ENCODE peak calls at places on chromosome 4, in five cellular contexts. J is HCT116, L is A549, K is lower leg skin, Y is uterus. M is an unnamed sample.

GRCh38 chr4:11878241-11878640 is 449.5 kb upstream of the HS3ST1 start:
- DNase-seq in J (no peak), L (no peak), K (no peak), Y (no peak), M (no peak)

GRCh38 chr4:143773998-143774898 is 73.8 kb upstream of the FREM3 start:
- DNase-seq in J (peak), L (peak), K (no peak), Y (no peak), M (no peak)

GRCh38 chr4:48139688-48140087 is 5.6 kb upstream of the TXK start:
- DNase-seq in J (no peak), L (no peak), K (no peak), Y (no peak), M (no peak)

GRCh38 chr4:56976878-56977320 is 507 bp downstream of the NOA1 start:
- DNase-seq in J (peak), L (peak), K (no peak), Y (no peak), M (peak)

GRCh38 chr4:146371812-146372211 is 149.9 kb downstream of the SLC10A7 start:
- DNase-seq in J (no peak), L (no peak), K (no peak), Y (no peak), M (no peak)

GRCh38 chr4:140312101-140312500 is 61.3 kb upstream of the SCOC start:
- DNase-seq in J (no peak), L (no peak), K (no peak), Y (no peak), M (no peak)

GRCh38 chr4:52574036-52574435 is 85.1 kb downstream of the USP46 start:
- DNase-seq in J (no peak), L (no peak), K (no peak), Y (no peak), M (no peak)

GRCh38 chr4:5014007-5014682 is 5.1 kb downstream of the CYTL1 start:
- DNase-seq in J (no peak), L (no peak), K (no peak), Y (no peak), M (no peak)

GRCh38 chr4:87865960-87866598 is 33.3 kb downstream of the MEPE start:
- DNase-seq in J (no peak), L (no peak), K (no peak), Y (no peak), M (no peak)

GRCh38 chr4:6142935-6143602 is 57.3 kb downstream of the JAKMIP1 start:
- DNase-seq in J (no peak), L (no peak), K (no peak), Y (no peak), M (no peak)

GRCh38 chr4:75916091-75916661 is 13.9 kb upstream of the PPEF2 start:
- DNase-seq in J (peak), L (peak), K (no peak), Y (no peak), M (no peak)

GRCh38 chr4:81425087-81425486 is 46.6 kb downstream of the RASGEF1B start:
- DNase-seq in J (no peak), L (no peak), K (no peak), Y (no peak), M (no peak)

GRCh38 chr4:93433840-93434239 is 394.7 kb upstream of the ATOH1 start:
- DNase-seq in J (no peak), L (no peak), K (no peak), Y (no peak), M (no peak)

GRCh38 chr4:147847947-147848590 is 116.2 kb downstream of the ARHGAP10 start:
- DNase-seq in J (no peak), L (no peak), K (no peak), Y (no peak), M (no peak)

GRCh38 chr4:6875431-6875831 is 34.2 kb upstream of the TBC1D14 start:
- DNase-seq in J (no peak), L (no peak), K (no peak), Y (no peak), M (no peak)

GRCh38 chr4:123340381-123340701 is 56.3 kb upstream of the SPRY1 start:
- DNase-seq in J (peak), L (peak), K (no peak), Y (no peak), M (no peak)

GRCh38 chr4:38071801-38072567 is 111.8 kb downstream of the PTTG2 start:
- DNase-seq in J (no peak), L (no peak), K (no peak), Y (no peak), M (no peak)

GRCh38 chr4:184644553-184645307 is 4.5 kb downstream of the CASP3 start:
- DNase-seq in J (no peak), L (no peak), K (no peak), Y (no peak), M (no peak)

GRCh38 chr4:10106421-10107039 is 10.1 kb downstream of the WDR1 start:
- DNase-seq in J (peak), L (peak), K (peak), Y (peak), M (peak)

GRCh38 chr4:8055206-8055605 is 103.4 kb downstream of the ABLIM2 start:
- DNase-seq in J (no peak), L (no peak), K (no peak), Y (no peak), M (no peak)

GRCh38 chr4:156408749-156409148 is 455.1 kb upstream of the CTSO start:
- DNase-seq in J (no peak), L (no peak), K (no peak), Y (no peak), M (no peak)

GRCh38 chr4:188971125-188971524 is 831.9 kb downstream of the TRIML1 start:
- DNase-seq in J (peak), L (no peak), K (no peak), Y (no peak), M (no peak)

GRCh38 chr4:81827568-81828202 is 356.0 kb upstream of the RASGEF1B start:
- DNase-seq in J (no peak), L (no peak), K (no peak), Y (no peak), M (no peak)

GRCh38 chr4:7822858-7823257 is 116.8 kb downstream of the AFAP1 start:
- DNase-seq in J (no peak), L (no peak), K (no peak), Y (no peak), M (peak)

GRCh38 chr4:15774020-15774420 is 4.1 kb upstream of the CD38 start:
- DNase-seq in J (no peak), L (peak), K (no peak), Y (no peak), M (no peak)

GRCh38 chr4:107379054-107379869 is 340.8 kb downstream of the PAPSS1 start:
- DNase-seq in J (no peak), L (no peak), K (no peak), Y (no peak), M (no peak)

GRCh38 chr4:18051281-18051680 is 29.7 kb upstream of the LCORL start:
- DNase-seq in J (no peak), L (no peak), K (no peak), Y (no peak), M (no peak)

GRCh38 chr4:158870282-158871049 is 101.6 kb downstream of the FNIP2 start:
- DNase-seq in J (no peak), L (no peak), K (no peak), Y (no peak), M (no peak)

GRCh38 chr4:136526517-136526916 is 1005.8 kb downstream of the PCDH18 start:
- DNase-seq in J (no peak), L (no peak), K (no peak), Y (no peak), M (no peak)

GRCh38 chr4:153781717-153782416 is 7.0 kb downstream of the SFRP2 start:
- DNase-seq in J (no peak), L (no peak), K (no peak), Y (no peak), M (no peak)

GRCh38 chr4:102734591-102735385 is 26.0 kb downstream of the MANBA start:
- DNase-seq in J (no peak), L (no peak), K (no peak), Y (no peak), M (no peak)
- TF ChIP-seq POLR2A in J (no peak), L (no peak), K (no peak), Y (no peak), M (no peak)

GRCh38 chr4:25378130-25378743 is 1.2 kb downstream of the ANAPC4 start:
- DNase-seq in J (no peak), L (no peak), K (no peak), Y (no peak), M (no peak)

GRCh38 chr4:25377572-25377882 is 464 bp downstream of the ANAPC4 start:
- DNase-seq in J (no peak), L (no peak), K (no peak), Y (no peak), M (no peak)

GRCh38 chr4:25379591-25379990 is 2.5 kb downstream of the ANAPC4 start:
- DNase-seq in J (no peak), L (no peak), K (no peak), Y (no peak), M (no peak)

GRCh38 chr4:25376754-25377571 is at the start of gene ANAPC4:
- DNase-seq in J (peak), L (peak), K (peak), Y (peak), M (peak)
- TF ChIP-seq POLR2A in J (peak), L (peak), K (no peak), Y (peak), M (peak)

GRCh38 chr4:13918110-13918509 is 290.6 kb upstream of the BOD1L1 start:
- DNase-seq in J (no peak), L (peak), K (no peak), Y (peak), M (peak)
- TF ChIP-seq POLR2A in J (no peak), L (no peak), K (no peak), Y (no peak), M (no peak)

GRCh38 chr4:186105721-186106335 is 1.3 kb downstream of the FAM149A start:
- DNase-seq in J (no peak), L (no peak), K (no peak), Y (no peak), M (no peak)
- TF ChIP-seq POLR2A in J (no peak), L (no peak), K (no peak), Y (no peak), M (peak)

M was measured in sigmoid colon.